ENCODE peak calls at places on chromosome 5, in nine cellular contexts. One of them, this sample, is unnamed.

GRCh38 chr5:2569774-2570542 is 181.5 kb downstream of the IRX2 start:
- DNase-seq in A549: no peak
- DNase-seq in tibial nerve: no peak
- DNase-seq in transverse colon: no peak
- DNase-seq in heart left ventricle: no peak
- DNase-seq in body of pancreas: no peak
- DNase-seq in adrenal gland: no peak
- DNase-seq in lower leg skin: no peak
- DNase-seq in H54: no peak
- DNase-seq in this sample: no peak

GRCh38 chr5:167030500-167031120 is 1260.8 kb upstream of the WWC1 start:
- DNase-seq in A549: peak
- DNase-seq in tibial nerve: no peak
- DNase-seq in H54: no peak
- DNase-seq in transverse colon: peak
- DNase-seq in body of pancreas: peak
- DNase-seq in lower leg skin: no peak
- DNase-seq in adrenal gland: peak
- DNase-seq in heart left ventricle: no peak
- DNase-seq in this sample: no peak

GRCh38 chr5:73305386-73305785 is 132.4 kb downstream of the TMEM174 start:
- DNase-seq in lower leg skin: no peak
- DNase-seq in A549: no peak
- DNase-seq in heart left ventricle: no peak
- DNase-seq in body of pancreas: no peak
- DNase-seq in transverse colon: no peak
- DNase-seq in tibial nerve: no peak
- DNase-seq in adrenal gland: no peak
- DNase-seq in H54: no peak
- DNase-seq in this sample: no peak

GRCh38 chr5:147835386-147835798 is 3.9 kb upstream of the SPINK1 start:
- DNase-seq in body of pancreas: peak
- DNase-seq in adrenal gland: no peak
- DNase-seq in A549: peak
- DNase-seq in heart left ventricle: no peak
- DNase-seq in H54: no peak
- DNase-seq in lower leg skin: no peak
- DNase-seq in tibial nerve: no peak
- DNase-seq in transverse colon: no peak
- DNase-seq in this sample: no peak

GRCh38 chr5:52262844-52263243 is 524.9 kb upstream of the ITGA1 start:
- DNase-seq in lower leg skin: no peak
- DNase-seq in body of pancreas: no peak
- DNase-seq in A549: no peak
- DNase-seq in adrenal gland: no peak
- DNase-seq in heart left ventricle: no peak
- DNase-seq in transverse colon: no peak
- DNase-seq in H54: no peak
- DNase-seq in tibial nerve: no peak
- DNase-seq in this sample: no peak

GRCh38 chr5:115807654-115808052 is 8.8 kb downstream of the CDO1 start:
- DNase-seq in lower leg skin: no peak
- DNase-seq in tibial nerve: no peak
- DNase-seq in transverse colon: no peak
- DNase-seq in H54: no peak
- DNase-seq in adrenal gland: no peak
- DNase-seq in heart left ventricle: no peak
- DNase-seq in A549: no peak
- DNase-seq in body of pancreas: no peak
- DNase-seq in this sample: no peak

GRCh38 chr5:22372376-22372775 is 480.8 kb downstream of the CDH12 start:
- DNase-seq in body of pancreas: no peak
- DNase-seq in tibial nerve: no peak
- DNase-seq in lower leg skin: no peak
- DNase-seq in heart left ventricle: no peak
- DNase-seq in A549: no peak
- DNase-seq in transverse colon: no peak
- DNase-seq in adrenal gland: no peak
- DNase-seq in H54: peak
- DNase-seq in this sample: no peak

GRCh38 chr5:137320056-137321045 is 178.8 kb downstream of the SPOCK1 start:
- DNase-seq in transverse colon: no peak
- DNase-seq in lower leg skin: peak
- DNase-seq in body of pancreas: peak
- DNase-seq in H54: peak
- DNase-seq in tibial nerve: no peak
- DNase-seq in adrenal gland: peak
- DNase-seq in heart left ventricle: no peak
- DNase-seq in A549: peak
- DNase-seq in this sample: no peak

GRCh38 chr5:159061186-159061796 is 38.4 kb downstream of the EBF1 start:
- DNase-seq in H54: peak
- DNase-seq in adrenal gland: peak
- DNase-seq in lower leg skin: peak
- DNase-seq in A549: no peak
- DNase-seq in transverse colon: no peak
- DNase-seq in heart left ventricle: peak
- DNase-seq in tibial nerve: peak
- DNase-seq in body of pancreas: peak
- DNase-seq in this sample: peak

GRCh38 chr5:39691993-39692392 is 267.2 kb upstream of the DAB2 start:
- DNase-seq in lower leg skin: no peak
- DNase-seq in body of pancreas: no peak
- DNase-seq in A549: peak
- DNase-seq in heart left ventricle: no peak
- DNase-seq in transverse colon: no peak
- DNase-seq in H54: no peak
- DNase-seq in adrenal gland: no peak
- DNase-seq in tibial nerve: no peak
- DNase-seq in this sample: no peak

GRCh38 chr5:178483620-178484019 is 106.6 kb downstream of the COL23A1 start:
- DNase-seq in A549: no peak
- DNase-seq in adrenal gland: peak
- DNase-seq in body of pancreas: peak
- DNase-seq in lower leg skin: no peak
- DNase-seq in heart left ventricle: peak
- DNase-seq in tibial nerve: no peak
- DNase-seq in transverse colon: peak
- DNase-seq in H54: peak
- DNase-seq in this sample: no peak
- TF ChIP-seq POLR2A in A549: no peak
- TF ChIP-seq POLR2A in adrenal gland: no peak
- TF ChIP-seq POLR2A in body of pancreas: no peak
- TF ChIP-seq POLR2A in lower leg skin: no peak
- TF ChIP-seq POLR2A in heart left ventricle: no peak
- TF ChIP-seq POLR2A in tibial nerve: no peak
- TF ChIP-seq POLR2A in transverse colon: no peak
- TF ChIP-seq POLR2A in H54: no peak
- TF ChIP-seq POLR2A in this sample: no peak

DNA sequence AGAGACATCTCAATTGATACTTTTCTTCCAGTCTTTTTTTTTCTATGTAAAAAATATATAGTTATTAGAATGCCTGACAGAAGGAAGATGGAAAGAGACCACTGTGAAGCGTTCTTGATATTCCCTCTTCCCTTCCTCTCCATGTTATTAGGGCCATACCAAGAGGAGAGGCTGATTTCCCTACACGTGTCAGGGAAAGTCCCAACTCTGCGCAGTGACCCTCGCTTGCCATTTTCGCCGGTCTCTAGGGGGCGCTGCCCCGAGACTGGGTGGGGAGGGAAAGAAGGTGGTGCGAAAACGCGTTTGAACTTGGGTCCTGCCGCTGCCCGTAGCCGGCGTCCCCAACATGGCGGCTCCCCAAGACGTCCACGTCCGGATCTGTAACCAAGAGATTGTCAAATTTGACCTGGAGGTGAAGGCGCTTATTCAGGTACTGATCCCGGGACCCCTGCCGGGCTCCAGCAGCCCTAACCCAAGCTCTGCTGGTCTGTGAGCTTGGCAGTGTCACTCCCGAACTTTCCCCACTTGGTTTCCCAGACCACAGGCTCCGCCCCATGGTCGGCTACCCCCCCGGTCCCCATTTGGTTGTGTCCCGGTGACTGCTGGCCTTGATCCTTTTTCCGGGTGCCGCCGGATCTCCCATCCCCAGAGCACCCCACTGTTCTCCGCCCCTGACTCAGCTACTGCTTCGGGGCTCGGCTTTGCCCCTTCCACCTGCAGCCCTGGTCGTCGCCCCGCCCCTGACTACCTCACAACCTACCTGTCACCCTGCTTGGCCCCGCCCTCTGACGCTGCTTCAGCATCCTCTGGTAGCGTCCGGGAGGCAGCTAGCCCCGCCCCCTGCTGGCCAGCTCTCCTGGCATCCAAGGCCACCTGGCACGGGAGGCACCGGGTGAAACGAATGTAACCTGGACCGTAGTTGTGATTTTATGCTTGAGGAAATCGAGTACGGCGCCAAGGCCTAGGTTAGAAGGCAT is at the start of gene BNIP1:
- DNase-seq in tibial nerve: peak
- DNase-seq in body of pancreas: peak
- DNase-seq in lower leg skin: peak
- DNase-seq in H54: peak
- DNase-seq in adrenal gland: peak
- DNase-seq in transverse colon: peak
- DNase-seq in heart left ventricle: peak
- DNase-seq in A549: peak
- DNase-seq in this sample: peak
- TF ChIP-seq POLR2A in tibial nerve: no peak
- TF ChIP-seq POLR2A in body of pancreas: peak
- TF ChIP-seq POLR2A in lower leg skin: no peak
- TF ChIP-seq POLR2A in H54: peak
- TF ChIP-seq POLR2A in adrenal gland: peak
- TF ChIP-seq POLR2A in transverse colon: peak
- TF ChIP-seq POLR2A in heart left ventricle: no peak
- TF ChIP-seq POLR2A in A549: peak
- TF ChIP-seq POLR2A in this sample: peak

GRCh38 chr5:150244209-150244608 is 45.4 kb downstream of the CAMK2A start:
- DNase-seq in transverse colon: no peak
- DNase-seq in H54: no peak
- DNase-seq in A549: no peak
- DNase-seq in heart left ventricle: no peak
- DNase-seq in lower leg skin: no peak
- DNase-seq in body of pancreas: no peak
- DNase-seq in tibial nerve: no peak
- DNase-seq in adrenal gland: no peak
- DNase-seq in this sample: no peak
- TF ChIP-seq POLR2A in transverse colon: no peak
- TF ChIP-seq POLR2A in H54: no peak
- TF ChIP-seq POLR2A in A549: no peak
- TF ChIP-seq POLR2A in heart left ventricle: no peak
- TF ChIP-seq POLR2A in lower leg skin: no peak
- TF ChIP-seq POLR2A in body of pancreas: no peak
- TF ChIP-seq POLR2A in tibial nerve: no peak
- TF ChIP-seq POLR2A in adrenal gland: no peak
- TF ChIP-seq POLR2A in this sample: no peak

GRCh38 chr5:169695919-169696490 is 58.9 kb downstream of the DOCK2 start:
- DNase-seq in heart left ventricle: no peak
- DNase-seq in body of pancreas: no peak
- DNase-seq in adrenal gland: no peak
- DNase-seq in H54: peak
- DNase-seq in lower leg skin: no peak
- DNase-seq in transverse colon: no peak
- DNase-seq in A549: peak
- DNase-seq in tibial nerve: no peak
- DNase-seq in this sample: no peak
- TF ChIP-seq POLR2A in heart left ventricle: no peak
- TF ChIP-seq POLR2A in body of pancreas: no peak
- TF ChIP-seq POLR2A in adrenal gland: no peak
- TF ChIP-seq POLR2A in H54: no peak
- TF ChIP-seq POLR2A in lower leg skin: no peak
- TF ChIP-seq POLR2A in transverse colon: no peak
- TF ChIP-seq POLR2A in A549: no peak
- TF ChIP-seq POLR2A in tibial nerve: no peak
- TF ChIP-seq POLR2A in this sample: no peak

DNA sequence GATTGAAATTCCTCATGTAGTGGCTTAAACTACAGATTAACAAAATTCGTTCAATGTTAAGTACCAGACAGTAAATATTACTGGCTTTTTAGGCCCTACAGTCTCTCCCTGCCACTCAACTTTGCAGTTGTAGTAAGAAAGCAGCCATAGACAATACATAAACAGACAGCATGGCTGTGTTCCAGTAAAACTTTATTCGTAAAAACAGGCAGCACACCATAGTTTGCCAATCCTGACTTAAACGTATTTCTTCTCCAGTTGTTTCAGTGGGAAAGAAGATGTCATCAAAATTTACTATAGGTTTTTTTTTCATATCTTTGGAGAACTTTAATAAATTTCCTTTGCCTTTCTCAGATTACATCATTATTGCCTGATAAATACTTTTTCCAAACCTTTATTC is 64.3 kb downstream of the SLF1 start:
- DNase-seq in transverse colon: no peak
- DNase-seq in heart left ventricle: no peak
- DNase-seq in adrenal gland: no peak
- DNase-seq in H54: no peak
- DNase-seq in A549: no peak
- DNase-seq in tibial nerve: no peak
- DNase-seq in body of pancreas: no peak
- DNase-seq in lower leg skin: no peak
- DNase-seq in this sample: no peak
- TF ChIP-seq POLR2A in transverse colon: no peak
- TF ChIP-seq POLR2A in heart left ventricle: no peak
- TF ChIP-seq POLR2A in adrenal gland: no peak
- TF ChIP-seq POLR2A in H54: no peak
- TF ChIP-seq POLR2A in A549: no peak
- TF ChIP-seq POLR2A in tibial nerve: no peak
- TF ChIP-seq POLR2A in body of pancreas: no peak
- TF ChIP-seq POLR2A in lower leg skin: no peak
- TF ChIP-seq POLR2A in this sample: no peak

GRCh38 chr5:131163315-131164119 is 1.5 kb downstream of the HINT1 start:
- DNase-seq in lower leg skin: no peak
- DNase-seq in adrenal gland: no peak
- DNase-seq in tibial nerve: no peak
- DNase-seq in heart left ventricle: no peak
- DNase-seq in transverse colon: no peak
- DNase-seq in body of pancreas: no peak
- DNase-seq in H54: no peak
- DNase-seq in A549: peak
- DNase-seq in this sample: no peak

GRCh38 chr5:131169810-131170539 is 769 bp upstream of the LYRM7 start:
- DNase-seq in tibial nerve: no peak
- DNase-seq in heart left ventricle: no peak
- DNase-seq in H54: no peak
- DNase-seq in adrenal gland: no peak
- DNase-seq in A549: no peak
- DNase-seq in lower leg skin: no peak
- DNase-seq in body of pancreas: no peak
- DNase-seq in transverse colon: no peak
- DNase-seq in this sample: no peak

GRCh38 chr5:131164161-131164930 is 710 bp downstream of the HINT1 start:
- DNase-seq in body of pancreas: peak
- DNase-seq in transverse colon: peak
- DNase-seq in A549: peak
- DNase-seq in heart left ventricle: peak
- DNase-seq in tibial nerve: peak
- DNase-seq in adrenal gland: peak
- DNase-seq in lower leg skin: peak
- DNase-seq in H54: peak
- DNase-seq in this sample: peak

GRCh38 chr5:131167615-131168014 is 2.6 kb upstream of the HINT1 start:
- DNase-seq in tibial nerve: no peak
- DNase-seq in body of pancreas: no peak
- DNase-seq in adrenal gland: no peak
- DNase-seq in transverse colon: no peak
- DNase-seq in lower leg skin: no peak
- DNase-seq in heart left ventricle: no peak
- DNase-seq in H54: no peak
- DNase-seq in A549: no peak
- DNase-seq in this sample: no peak

GRCh38 chr5:131164931-131165727 is at the start of gene HINT1:
- DNase-seq in heart left ventricle: peak
- DNase-seq in A549: peak
- DNase-seq in lower leg skin: peak
- DNase-seq in adrenal gland: peak
- DNase-seq in body of pancreas: peak
- DNase-seq in tibial nerve: peak
- DNase-seq in H54: peak
- DNase-seq in transverse colon: peak
- DNase-seq in this sample: peak
- TF ChIP-seq POLR2A in heart left ventricle: no peak
- TF ChIP-seq POLR2A in A549: peak
- TF ChIP-seq POLR2A in lower leg skin: no peak
- TF ChIP-seq POLR2A in adrenal gland: peak
- TF ChIP-seq POLR2A in body of pancreas: peak
- TF ChIP-seq POLR2A in tibial nerve: peak
- TF ChIP-seq POLR2A in H54: peak
- TF ChIP-seq POLR2A in transverse colon: peak
- TF ChIP-seq POLR2A in this sample: peak